ENCODE peak calls at places on chromosomes 5 and 9, in five cellular contexts. T is AG04450; F is stromal cell of bone marrow; J is M059J; Z is effector memory CD8-positive, alpha-beta T cell. C is an unnamed sample.
A peak's percentile ranks its signal among the peaks of the same experiment; 100 is the strongest.

GRCh38 chr9:109449036-109449798 is 48.9 kb downstream of the PTPN3 start:
- DNase-seq in F (no peak), T (no peak), Z (no peak), J (no peak), C (no peak)

GRCh38 chr9:94918038-94918753 is 191.7 kb downstream of the AOPEP start:
- DNase-seq in J (no peak), F (no peak), T (no peak), Z (peak; percentile 4), C (no peak)

GRCh38 chr5:9698849-9699240 is 68.7 kb upstream of the TAS2R1 start:
- DNase-seq in F (no peak), J (no peak), T (no peak), Z (no peak), C (no peak)

GRCh38 chr9:104961238-104961637 is 33.3 kb upstream of the ABCA1 start:
- DNase-seq in F (no peak), Z (peak; percentile 22), J (peak; percentile 29), T (no peak), C (peak; percentile 8)

GRCh38 chr5:77798448-77798847 is 22.3 kb upstream of the TBCA start:
- DNase-seq in Z (no peak), J (no peak), F (no peak), T (no peak), C (no peak)

GRCh38 chr5:141149812-141150211 is at the start of gene PCDHB6:
- DNase-seq in F (peak; percentile 5), J (peak; percentile 56), Z (no peak), T (no peak), C (no peak)

GRCh38 chr9:105258225-105258737 is 13.8 kb downstream of the SLC44A1 start:
- DNase-seq in T (no peak), F (no peak), Z (no peak), J (no peak), C (no peak)

GRCh38 chr9:16318516-16319060 is 551.9 kb downstream of the BNC2 start:
- DNase-seq in Z (no peak), F (no peak), T (no peak), J (no peak), C (no peak)

GRCh38 chr5:132003982-132004381 is 7.5 kb downstream of the ACSL6 start:
- DNase-seq in Z (no peak), F (no peak), J (no peak), T (no peak), C (no peak)

GRCh38 chr9:77598510-77598909 is 49.6 kb downstream of the GNA14 start:
- DNase-seq in F (peak; percentile 29), J (peak; percentile 18), Z (no peak), T (peak; percentile 7), C (no peak)

GRCh38 chr5:134576386-134577021 is 51.0 kb downstream of the JADE2 start:
- DNase-seq in T (no peak), J (peak; percentile 44), F (no peak), Z (no peak), C (no peak)

GRCh38 chr5:126120939-126121338 is 302.3 kb upstream of the GRAMD2B start:
- DNase-seq in F (no peak), J (no peak), T (no peak), Z (no peak), C (no peak)

GRCh38 chr5:146013761-146014160 is 77.4 kb downstream of the SH3RF2 start:
- DNase-seq in F (no peak), J (no peak), T (no peak), Z (no peak), C (no peak)

GRCh38 chr5:151846765-151847164 is 75.0 kb downstream of the G3BP1 start:
- DNase-seq in Z (no peak), T (no peak), F (no peak), J (no peak), C (no peak)

GRCh38 chr5:159324986-159325385 is 5.3 kb downstream of the IL12B start:
- DNase-seq in T (no peak), J (peak; percentile 55), F (no peak), Z (no peak), C (no peak)

GRCh38 chr5:28580616-28581015 is 1542.2 kb upstream of the CDH9 start:
- DNase-seq in F (peak; percentile 32), J (peak; percentile 68), Z (no peak), T (no peak), C (no peak)

GRCh38 chr9:35470894-35471293 is 19.0 kb upstream of the RUSC2 start:
- DNase-seq in F (peak; percentile 92), Z (no peak), T (peak; percentile 62), J (no peak), C (no peak)

GRCh38 chr5:95718203-95718602 is 12.9 kb upstream of the RHOBTB3 start:
- DNase-seq in J (peak; percentile 82), F (no peak), Z (no peak), T (no peak), C (no peak)

GRCh38 chr5:174533771-174534221 is 190.6 kb upstream of the MSX2 start:
- DNase-seq in T (peak; percentile 96), F (peak; percentile 57), J (peak; percentile 99), Z (no peak), C (no peak)

GRCh38 chr5:622946-623522 is 10.9 kb downstream of the CEP72 start:
- DNase-seq in F (no peak), J (no peak), Z (no peak), T (no peak), C (no peak)

C was measured in activated gamma-delta T cell treated with Interleukin-2 at 50 U/mL for 16 hours.